ENCODE peak calls at places on chromosomes 5 and 9, in four cellular contexts. Y is K562, B is H1, F is GM12878. G is an unnamed sample.

GRCh38 chr5:132013006-132013689 is 1.7 kb upstream of the ACSL6 start:
- DNase-seq in B (no peak), F (no peak), Y (no peak), G (no peak)

GRCh38 chr9:73152445-73152844 is 780 bp downstream of the ANXA1 start:
- DNase-seq in Y (no peak), B (no peak), F (no peak), G (no peak)

GRCh38 chr9:97830884-97831829 is 21.9 kb upstream of the FOXE1 start:
- DNase-seq in F (no peak), Y (no peak), B (no peak), G (peak; percentile 24)

GRCh38 chr9:23581936-23582335 is 244.1 kb downstream of the ELAVL2 start:
- DNase-seq in B (no peak), F (no peak), Y (no peak), G (no peak)

GRCh38 chr5:125696762-125697161 is 726.4 kb upstream of the GRAMD2B start:
- DNase-seq in F (no peak), Y (no peak), B (no peak), G (peak; percentile 15)

GRCh38 chr5:115920171-115920725 is 42.0 kb upstream of the LVRN start:
- DNase-seq in F (no peak), B (no peak), Y (no peak), G (no peak)

GRCh38 chr5:179113945-179114641 is 53.9 kb downstream of the ZNF354C start:
- DNase-seq in F (no peak), B (no peak), Y (no peak), G (no peak)

GRCh38 chr5:179315356-179315890 is 29.8 kb downstream of the ADAMTS2 start:
- DNase-seq in F (no peak), Y (no peak), B (no peak), G (no peak)

GRCh38 chr5:109656829-109657228 is 32.9 kb upstream of the MAN2A1 start:
- DNase-seq in B (no peak), Y (peak; percentile 23), F (no peak), G (no peak)

GRCh38 chr9:135524130-135524861 is 3.1 kb downstream of the LCN1 start:
- DNase-seq in B (no peak), Y (no peak), F (no peak), G (no peak)

GRCh38 chr5:150672237-150672883 is 11.3 kb downstream of the MYOZ3 start:
- DNase-seq in B (peak; percentile 58), F (no peak), Y (no peak), G (no peak)

GRCh38 chr5:107567901-107568671 is 102.7 kb downstream of the EFNA5 start:
- DNase-seq in F (peak; percentile 63), B (no peak), Y (no peak), G (no peak)

GRCh38 chr5:133222979-133223378 is 171.2 kb downstream of the HSPA4 start:
- DNase-seq in F (no peak), B (no peak), Y (no peak), G (no peak)
- TF ChIP-seq ATF2 in F (no peak), B (no peak), Y (no peak), G (no peak)

GRCh38 chr5:32505718-32506117 is 61.2 kb upstream of the ZFR start:
- DNase-seq in Y (no peak), B (no peak), F (no peak), G (no peak)

GRCh38 chr5:32503261-32503660 is 58.7 kb upstream of the ZFR start:
- DNase-seq in B (no peak), Y (no peak), F (no peak), G (no peak)

GRCh38 chr5:32506251-32506661 is 61.7 kb upstream of the ZFR start:
- DNase-seq in F (no peak), B (no peak), Y (no peak), G (no peak)

GRCh38 chr5:32506809-32507208 is 62.3 kb upstream of the ZFR start:
- DNase-seq in Y (no peak), F (no peak), B (no peak), G (no peak)

DNA sequence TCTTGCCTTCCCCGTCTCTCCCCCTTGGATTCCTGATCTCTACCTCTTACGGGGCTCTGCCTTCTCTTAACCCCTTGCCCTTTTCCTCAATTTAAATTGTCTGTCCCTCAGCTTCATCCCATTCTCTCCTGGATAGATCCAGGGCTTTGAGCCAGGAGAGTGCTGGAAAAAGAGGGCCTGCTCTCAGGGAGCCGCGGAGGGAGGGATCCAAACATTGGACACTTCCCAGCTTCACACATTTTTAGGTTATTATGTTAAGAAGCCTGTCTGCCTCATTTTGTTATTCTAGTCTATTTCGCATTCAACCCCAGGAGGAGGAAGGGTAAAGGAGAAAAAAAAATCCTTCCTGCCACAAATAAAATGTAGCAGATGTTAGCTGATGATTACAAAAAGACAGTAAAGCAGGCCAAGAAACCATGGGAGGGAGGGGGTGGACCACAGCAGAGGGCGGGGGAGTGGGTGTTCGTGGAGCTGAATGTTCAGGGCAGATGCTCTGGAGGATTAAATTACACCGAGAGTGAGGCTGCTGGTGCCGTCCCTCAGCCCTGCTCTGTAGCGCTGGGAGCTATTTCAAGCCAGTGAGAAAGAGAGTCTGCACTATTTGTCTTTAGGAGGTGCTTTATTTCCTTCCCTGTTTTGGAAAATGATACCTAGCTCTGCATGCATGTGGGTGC is 60.5 kb upstream of the ZFR start:
- DNase-seq in Y (no peak), B (no peak), F (no peak), G (no peak)
- TF ChIP-seq POLR2AphosphoS5 in Y (no peak), B (no peak), F (no peak), G (no peak)

GRCh38 chr5:86766103-86766502 is 148.4 kb downstream of the COX7C start:
- DNase-seq in B (no peak), F (no peak), Y (no peak), G (no peak)
- TF ChIP-seq ATF2 in B (no peak), F (no peak), Y (no peak), G (no peak)

DNA sequence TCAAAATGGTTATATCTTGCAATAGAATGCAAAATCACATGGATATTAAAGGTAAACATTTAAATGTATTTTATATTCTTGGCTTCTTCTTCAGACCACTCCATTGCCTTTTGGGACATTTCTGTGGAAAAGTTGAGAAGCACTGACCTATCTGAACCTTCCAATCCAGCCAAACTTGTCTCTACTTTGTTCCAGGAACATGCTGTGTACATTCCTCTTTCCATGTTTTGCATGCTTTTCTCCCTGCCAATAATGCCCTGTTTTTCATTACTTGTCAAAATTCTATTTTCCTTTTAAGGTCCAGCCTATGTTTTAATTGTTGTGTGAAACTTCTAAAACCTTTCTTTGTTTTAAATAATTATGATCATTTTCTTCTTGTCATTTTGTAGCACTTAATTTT is 28.3 kb downstream of the JAK2 start:
- DNase-seq in F (no peak), Y (no peak), B (no peak), G (no peak)
- TF ChIP-seq POLR2AphosphoS5 in F (no peak), Y (no peak), B (no peak), G (no peak)

G was measured in HepG2.